ENCODE peak calls at places on chromosomes 2 and 18, in eight cellular contexts. J is effector memory CD4-positive, alpha-beta T cell; S is tibial nerve; T is pancreas; Z is upper lobe of right lung; I is uterus; L is NT2/D1; N is left ventricle myocardium inferior. B is an unnamed sample. For H3K4me1 and H3K27me3, the result is how much of the 10 kb centered on the place peaks cover.

GRCh38 chr2:70241338-70241737 is 7.1 kb downstream of the TIA1 start:
- DNase-seq in N (no peak), Z (no peak), S (no peak), J (no peak), I (no peak), T (no peak), L (no peak), B (no peak)

GRCh38 chr18:58223717-58224424 is 179.8 kb downstream of the NEDD4L start:
- DNase-seq in S (peak), Z (peak), L (no peak), J (no peak), I (no peak), N (no peak), T (peak), B (peak)

GRCh38 chr2:129762386-129763189 is 216.9 kb upstream of the RAB6C start:
- DNase-seq in L (no peak), N (no peak), J (no peak), I (no peak), Z (no peak), S (no peak), T (no peak), B (no peak)

GRCh38 chr2:236017446-236017845 is 150.7 kb downstream of the GBX2 start:
- DNase-seq in N (no peak), T (no peak), Z (no peak), L (no peak), J (no peak), S (no peak), I (no peak), B (no peak)

GRCh38 chr2:222309766-222310165 is 11.0 kb upstream of the PAX3 start:
- DNase-seq in N (no peak), J (no peak), S (no peak), I (no peak), L (no peak), Z (no peak), T (no peak), B (no peak)

GRCh38 chr2:9800975-9801723 is 42.1 kb upstream of the TAF1B start:
- DNase-seq in S (no peak), L (no peak), J (peak), T (peak), N (peak), Z (peak), I (no peak), B (peak)

GRCh38 chr18:79965119-79965902 is 868 bp downstream of the HSBP1L1 start:
- DNase-seq in S (no peak), L (no peak), T (no peak), Z (peak), I (peak), J (no peak), N (no peak), B (no peak)

GRCh38 chr2:68151037-68151436 is 6.7 kb upstream of the PNO1 start:
- DNase-seq in Z (no peak), S (no peak), N (no peak), L (no peak), J (no peak), I (no peak), T (no peak), B (no peak)

GRCh38 chr18:22552254-22552653 is 134.5 kb upstream of the CTAGE1 start:
- DNase-seq in T (no peak), N (no peak), Z (no peak), J (no peak), S (no peak), I (no peak), L (no peak), B (no peak)

GRCh38 chr2:170605862-170606261 is 109.3 kb upstream of the SP5 start:
- DNase-seq in N (no peak), S (no peak), T (no peak), L (no peak), Z (no peak), I (no peak), J (no peak), B (no peak)

GRCh38 chr2:42925742-42926437 is 133.5 kb upstream of the HAAO start:
- DNase-seq in L (no peak), Z (peak), T (no peak), N (no peak), I (no peak), S (no peak), J (no peak), B (no peak)

GRCh38 chr18:22210331-22210754 is 41.0 kb downstream of the GATA6 start:
- DNase-seq in T (no peak), J (no peak), S (no peak), L (no peak), I (no peak), N (no peak), Z (no peak), B (peak)

GRCh38 chr2:111665011-111665410 is 219.0 kb downstream of the ANAPC1 start:
- DNase-seq in T (no peak), S (no peak), Z (no peak), J (no peak), N (no peak), I (no peak), L (no peak), B (no peak)

GRCh38 chr2:236769981-236770671 is 200.5 kb downstream of the ACKR3 start:
- DNase-seq in L (peak), Z (no peak), J (no peak), N (no peak), S (no peak), I (no peak), T (no peak), B (peak)

GRCh38 chr2:139165599-139165998 is 385.4 kb upstream of the NXPH2 start:
- DNase-seq in J (no peak), T (no peak), N (no peak), I (no peak), Z (no peak), S (no peak), L (no peak), B (no peak)

GRCh38 chr2:18119883-18120282 is 241.4 kb downstream of the KCNS3 start:
- DNase-seq in I (no peak), J (no peak), L (no peak), S (no peak), T (no peak), Z (no peak), N (no peak), B (no peak)

GRCh38 chr2:181172676-181173075 is 192.3 kb downstream of the UBE2E3 start:
- DNase-seq in L (no peak), I (no peak), N (no peak), J (no peak), T (no peak), S (no peak), Z (no peak), B (no peak)

GRCh38 chr2:112880696-112881095 is 30.3 kb upstream of the IL37 start:
- DNase-seq in T (no peak), Z (no peak), S (no peak), J (no peak), L (no peak), I (no peak), N (no peak), B (no peak)

GRCh38 chr2:180002198-180002597 is 4.9 kb downstream of the CWC22 start:
- DNase-seq in Z (no peak), J (no peak), T (no peak), L (no peak), N (no peak), S (no peak), I (no peak), B (no peak)

GRCh38 chr2:8622199-8622911 is 59.5 kb upstream of the ID2 start:
- DNase-seq in S (no peak), Z (no peak), L (no peak), J (no peak), I (no peak), N (no peak), T (no peak), B (no peak)

GRCh38 chr18:56217406-56217805 is 421.0 kb downstream of the TXNL1 start:
- DNase-seq in I (no peak), S (no peak), N (no peak), T (no peak), J (no peak), L (no peak), Z (no peak), B (no peak)

GRCh38 chr2:177784449-177784845 is 288.1 kb downstream of the PDE11A start:
- DNase-seq in L (no peak), I (no peak), J (no peak), Z (no peak), N (no peak), S (peak), T (no peak), B (peak)

GRCh38 chr18:26405190-26405781 is 143.1 kb downstream of the KCTD1 start:
- DNase-seq in J (no peak), L (no peak), S (no peak), T (peak), N (peak), Z (no peak), I (no peak), B (peak)

GRCh38 chr2:79210274-79210917 is 50.8 kb upstream of the REG3A start:
- DNase-seq in J (no peak), T (no peak), S (no peak), I (no peak), N (no peak), L (no peak), Z (no peak), B (no peak)

GRCh38 chr2:182463760-182464159 is 36.9 kb upstream of the PDE1A start:
- DNase-seq in T (no peak), S (no peak), L (no peak), N (no peak), Z (no peak), I (no peak), J (no peak), B (peak)

GRCh38 chr2:71675296-71675695 is 221.9 kb downstream of the DYSF start:
- DNase-seq in T (peak), J (no peak), Z (peak), S (no peak), N (no peak), L (no peak), I (no peak), B (no peak)

GRCh38 chr2:126657636-126658315 is 1.8 kb downstream of the GYPC start:
- DNase-seq in T (no peak), J (peak), Z (peak), S (peak), L (no peak), I (peak), N (peak), B (peak)

GRCh38 chr2:126660068-126660467 is 4.1 kb downstream of the GYPC start:
- DNase-seq in Z (no peak), T (no peak), J (no peak), I (no peak), N (no peak), L (no peak), S (no peak), B (no peak)

GRCh38 chr2:126657146-126657635 is 1.2 kb downstream of the GYPC start:
- DNase-seq in Z (no peak), T (no peak), N (peak), L (no peak), S (peak), I (peak), J (no peak), B (peak)

GRCh38 chr2:126658316-126658909 is 2.5 kb downstream of the GYPC start:
- DNase-seq in N (no peak), T (no peak), S (no peak), L (no peak), I (no peak), J (no peak), Z (no peak), B (no peak)

DNA sequence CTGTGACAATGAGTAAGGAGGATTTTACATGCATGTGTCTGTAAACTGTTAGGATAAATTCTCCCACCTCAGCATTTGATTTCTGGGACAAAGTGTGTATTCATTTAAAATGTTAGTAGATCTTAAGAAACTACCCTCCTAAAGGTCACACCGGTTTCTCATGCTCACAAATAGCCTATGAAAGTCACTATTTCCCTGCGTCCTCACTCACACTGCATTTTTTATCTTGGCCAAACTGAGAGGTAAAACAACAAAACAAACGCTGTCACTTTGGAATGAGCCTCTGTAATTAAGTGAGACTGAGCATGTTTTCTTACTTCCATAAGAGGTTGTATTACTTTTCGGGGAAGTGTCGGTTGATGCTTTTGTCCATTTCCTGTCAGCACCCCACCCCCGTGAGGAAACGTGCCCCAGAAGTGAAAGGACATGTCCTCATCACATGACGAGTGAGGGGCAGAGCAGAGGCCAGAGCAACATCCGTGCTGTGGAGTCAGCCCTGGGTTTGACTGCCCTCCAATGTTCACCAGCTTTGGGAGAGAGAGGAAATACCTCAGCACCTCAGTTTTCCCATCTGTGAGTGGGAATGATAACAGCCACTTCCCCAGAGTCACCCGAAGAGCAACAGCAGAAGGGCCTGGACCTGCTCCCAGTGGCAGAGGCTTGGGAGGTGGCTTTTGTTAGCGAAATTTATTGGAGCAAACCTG is 3.1 kb downstream of the GYPC start:
- DNase-seq in S (peak), L (no peak), J (peak), N (peak), I (peak), T (no peak), Z (peak), B (peak)
- H3K4me1 ChIP-seq in S (half or more), L (under half), J (under half), N (half or more), I (under half), T (under half), Z (half or more), B (under half)

GRCh38 chr2:118987886-118988285 is 45.9 kb downstream of the MARCO start:
- DNase-seq in N (no peak), S (no peak), J (no peak), L (no peak), I (no peak), T (no peak), Z (peak), B (no peak)
- H3K27me3 ChIP-seq in N (half or more), S (under half), J (under half), L (under half), I (under half), T (under half), Z (under half), B (under half)

GRCh38 chr18:3595282-3596273 is 145.6 kb downstream of the TGIF1 start:
- DNase-seq in N (no peak), S (peak), L (no peak), Z (no peak), J (peak), I (peak), T (no peak), B (peak)

GRCh38 chr18:3594760-3595241 is 144.8 kb downstream of the TGIF1 start:
- DNase-seq in N (peak), Z (no peak), T (no peak), I (peak), L (no peak), J (no peak), S (peak), B (peak)

GRCh38 chr18:3593904-3594759 is 144.2 kb downstream of the TGIF1 start:
- DNase-seq in N (peak), J (peak), L (peak), Z (peak), I (peak), T (no peak), S (peak), B (peak)

GRCh38 chr18:3592864-3593263 is 142.9 kb downstream of the TGIF1 start:
- DNase-seq in T (no peak), J (no peak), S (no peak), L (no peak), N (no peak), Z (no peak), I (no peak), B (no peak)

DNA sequence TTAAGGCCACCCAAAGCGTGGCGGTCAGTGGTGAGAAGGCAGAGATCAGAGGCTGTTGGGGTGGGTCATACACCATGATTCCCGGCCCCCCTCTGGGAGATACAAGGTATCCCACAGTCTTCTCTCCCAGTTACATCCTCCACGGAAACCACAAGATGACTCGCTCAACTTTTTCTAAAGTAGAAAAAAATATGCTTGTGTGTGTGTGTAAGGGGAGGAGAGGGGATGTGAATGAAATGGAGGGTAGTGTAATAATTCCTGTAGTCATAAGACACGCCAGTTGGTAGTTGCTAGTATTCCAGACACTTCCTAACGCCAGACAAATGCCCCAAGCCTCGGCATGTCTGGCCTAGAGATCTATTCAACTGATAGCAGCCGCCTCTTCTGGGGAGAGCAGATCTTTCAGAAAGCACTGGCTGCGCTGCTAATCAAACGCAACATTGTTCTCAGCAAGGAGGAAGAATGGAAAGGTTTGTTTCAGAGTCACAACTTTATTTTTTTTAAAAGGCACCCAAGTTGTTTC is 143.5 kb downstream of the TGIF1 start:
- DNase-seq in J (no peak), N (no peak), I (no peak), L (no peak), Z (no peak), S (peak), T (no peak), B (peak)
- H3K4me3 ChIP-seq in J (peak), N (peak), I (peak), L (peak), Z (peak), S (peak), T (peak), B (peak)

GRCh38 chr2:38095655-38095995 is 19.7 kb upstream of the CYP1B1 start:
- DNase-seq in S (no peak), N (no peak), L (no peak), Z (no peak), J (no peak), T (no peak), I (no peak), B (no peak)
- H3K4me1 ChIP-seq in S (half or more), N (half or more), L (under half), Z (half or more), J (under half), T (under half), I (under half), B (under half)

GRCh38 chr18:49499046-49499637 is 12.1 kb upstream of the C18orf32 start:
- DNase-seq in Z (no peak), T (no peak), S (no peak), N (no peak), J (no peak), L (no peak), I (no peak), B (no peak)
- H3K27me3 ChIP-seq in Z (under half), T (under half), S (under half), N (under half), J (under half), L (under half), I (under half), B (under half)